ENCODE peak calls at places on chromosomes 1 and 21, in five cellular contexts. G, A, C, F and Y are unnamed samples.

GRCh38 chr1:191993549-191993948 is 164.7 kb upstream of the RGS18 start:
- DNase-seq in A (no peak), F (no peak), C (no peak), G (no peak), Y (peak)

GRCh38 chr21:42973991-42974831 is at the start of gene PKNOX1:
- DNase-seq in F (peak), C (peak), A (peak), G (peak), Y (peak)

GRCh38 chr1:75233302-75233929 is 99.2 kb downstream of the LHX8 start:
- DNase-seq in C (peak), F (no peak), A (no peak), G (no peak), Y (peak)

GRCh38 chr1:176136891-176137290 is 70.2 kb downstream of the COP1 start:
- DNase-seq in C (no peak), G (no peak), A (no peak), F (no peak), Y (peak)

GRCh38 chr1:112383759-112384370 is 12.1 kb upstream of the CTTNBP2NL start:
- DNase-seq in G (no peak), C (no peak), F (no peak), A (no peak), Y (peak)

GRCh38 chr1:9373614-9374013 is 80.9 kb downstream of the SPSB1 start:
- DNase-seq in A (no peak), C (no peak), G (peak), F (no peak), Y (peak)

GRCh38 chr1:24383381-24383940 is 30.1 kb downstream of the STPG1 start:
- DNase-seq in C (no peak), A (no peak), F (no peak), G (no peak), Y (no peak)

GRCh38 chr1:198678901-198679329 is 40.1 kb downstream of the PTPRC start:
- DNase-seq in F (no peak), A (no peak), C (no peak), G (no peak), Y (no peak)

GRCh38 chr1:200437088-200437487 is 27.3 kb upstream of the ZNF281 start:
- DNase-seq in A (no peak), C (no peak), G (no peak), F (no peak), Y (no peak)

GRCh38 chr1:198676253-198676652 is 37.4 kb downstream of the PTPRC start:
- DNase-seq in C (no peak), G (no peak), F (no peak), A (no peak), Y (peak)

GRCh38 chr1:25106352-25106751 is 126.0 kb downstream of the SYF2 start:
- DNase-seq in A (no peak), C (no peak), G (no peak), F (no peak), Y (no peak)

GRCh38 chr1:47992720-47993119 is 4.5 kb downstream of the TRABD2B start:
- DNase-seq in C (no peak), A (peak), G (peak), F (no peak), Y (peak)

GRCh38 chr1:23809751-23810171 is 9.2 kb upstream of the GALE start:
- DNase-seq in C (peak), A (peak), G (peak), F (peak), Y (peak)

GRCh38 chr1:234400773-234401172 is 27.5 kb downstream of the COA6 start:
- DNase-seq in G (no peak), F (no peak), A (no peak), C (no peak), Y (no peak)

GRCh38 chr1:226438007-226438406 is 30.1 kb upstream of the PARP1 start:
- DNase-seq in A (no peak), C (no peak), F (no peak), G (no peak), Y (no peak)

GRCh38 chr1:101043776-101044175 is 18.2 kb upstream of the DPH5 start:
- DNase-seq in C (peak), F (no peak), G (no peak), A (no peak), Y (peak)

GRCh38 chr1:91803847-91804545 is 82.0 kb downstream of the TGFBR3 start:
- DNase-seq in F (no peak), C (no peak), A (no peak), G (no peak), Y (no peak)

GRCh38 chr1:162328507-162328906 is 48.1 kb downstream of the SPATA46 start:
- DNase-seq in G (no peak), A (no peak), F (no peak), C (no peak), Y (no peak)

GRCh38 chr1:167650266-167651160 is 20.5 kb downstream of the RCSD1 start:
- DNase-seq in A (no peak), G (no peak), F (no peak), C (no peak), Y (no peak)

GRCh38 chr1:38327559-38327973 is 281.0 kb upstream of the POU3F1 start:
- DNase-seq in G (no peak), C (no peak), A (no peak), F (no peak), Y (no peak)

GRCh38 chr1:24622218-24622617 is 20.9 kb upstream of the SRRM1 start:
- DNase-seq in C (no peak), G (no peak), F (peak), A (no peak), Y (no peak)

GRCh38 chr1:246394121-246394520 is 113.0 kb downstream of the SMYD3 start:
- DNase-seq in G (no peak), C (no peak), A (no peak), F (no peak), Y (no peak)

GRCh38 chr1:162443906-162444305 is 32.0 kb upstream of the SH2D1B start:
- DNase-seq in A (no peak), G (no peak), F (no peak), C (no peak), Y (no peak)

GRCh38 chr21:41973861-41974751 is 20.3 kb upstream of the C2CD2 start:
- DNase-seq in C (no peak), F (peak), A (peak), G (peak), Y (peak)
- TF ChIP-seq CTCF in C (no peak), F (no peak), A (no peak), G (no peak), Y (peak)

GRCh38 chr1:2113620-2114135 is 63.5 kb downstream of the PRKCZ start:
- DNase-seq in C (no peak), G (no peak), F (no peak), A (no peak), Y (no peak)

GRCh38 chr1:2115008-2115921 is 65.1 kb downstream of the PRKCZ start:
- DNase-seq in A (no peak), F (no peak), C (no peak), G (no peak), Y (no peak)

GRCh38 chr1:2112280-2112701 is 62.1 kb downstream of the PRKCZ start:
- DNase-seq in C (no peak), F (no peak), G (no peak), A (no peak), Y (no peak)

GRCh38 chr1:2119886-2120285 is 69.7 kb downstream of the PRKCZ start:
- DNase-seq in G (no peak), F (no peak), C (no peak), A (no peak), Y (no peak)

GRCh38 chr1:2115922-2116341 is 65.7 kb downstream of the PRKCZ start:
- DNase-seq in G (no peak), F (no peak), C (peak), A (no peak), Y (no peak)
- H3K4me3 ChIP-seq in G (no peak), F (no peak), C (no peak), A (no peak), Y (no peak)

GRCh38 chr1:172255223-172255560 is 165.3 kb upstream of the C1orf105 start:
- DNase-seq in F (no peak), A (no peak), C (no peak), G (no peak), Y (no peak)
- H3K27ac ChIP-seq in F (no peak), A (no peak), C (no peak), G (no peak), Y (no peak)

GRCh38 chr1:150164224-150164623 is 14.5 kb downstream of the PLEKHO1 start:
- DNase-seq in C (no peak), A (peak), F (no peak), G (no peak), Y (no peak)
- TF ChIP-seq CTCF in C (no peak), A (no peak), F (no peak), G (no peak), Y (no peak)

DNA sequence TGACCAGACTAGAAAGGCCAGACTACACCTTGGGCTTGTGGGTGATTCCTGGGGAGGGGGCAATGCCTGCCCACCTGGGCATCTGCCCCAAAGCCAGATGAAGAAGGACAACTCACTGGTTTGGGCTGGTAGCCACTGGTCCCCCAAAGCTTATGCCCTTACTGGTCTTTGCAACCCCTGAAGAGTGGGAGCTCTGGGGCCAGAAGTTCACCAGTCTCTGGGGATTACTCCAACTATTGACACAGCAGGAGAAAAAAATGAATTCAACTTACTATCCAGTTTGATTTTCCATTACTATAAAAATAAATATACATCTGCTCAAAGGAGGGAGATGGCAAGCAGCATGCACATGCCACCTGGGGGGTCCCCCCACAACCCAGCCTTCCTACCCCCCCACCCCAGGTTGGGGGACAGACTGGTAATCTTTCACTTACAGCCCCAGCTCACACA is 2.6 kb downstream of the AHDC1 start:
- DNase-seq in A (no peak), F (no peak), G (no peak), C (no peak), Y (no peak)
- H3K4me3 ChIP-seq in A (peak), F (peak), G (no peak), C (peak), Y (peak)

GRCh38 chr1:65317866-65318653 is 8.7 kb downstream of the DNAJC6 start:
- DNase-seq in F (no peak), G (no peak), C (no peak), A (no peak), Y (no peak)

GRCh38 chr1:65323246-65323645 is 13.9 kb downstream of the DNAJC6 start:
- DNase-seq in C (no peak), F (no peak), G (no peak), A (no peak), Y (no peak)

GRCh38 chr1:65321879-65322278 is 12.5 kb downstream of the DNAJC6 start:
- DNase-seq in G (no peak), A (no peak), F (no peak), C (no peak), Y (no peak)

GRCh38 chr1:65319141-65319540 is 9.8 kb downstream of the DNAJC6 start:
- DNase-seq in G (peak), A (no peak), F (no peak), C (no peak), Y (no peak)

GRCh38 chr1:65319754-65320153 is 10.4 kb downstream of the DNAJC6 start:
- DNase-seq in C (no peak), G (no peak), F (no peak), A (no peak), Y (no peak)
- H3K27ac ChIP-seq in C (no peak), G (no peak), F (no peak), A (no peak), Y (no peak)

DNA sequence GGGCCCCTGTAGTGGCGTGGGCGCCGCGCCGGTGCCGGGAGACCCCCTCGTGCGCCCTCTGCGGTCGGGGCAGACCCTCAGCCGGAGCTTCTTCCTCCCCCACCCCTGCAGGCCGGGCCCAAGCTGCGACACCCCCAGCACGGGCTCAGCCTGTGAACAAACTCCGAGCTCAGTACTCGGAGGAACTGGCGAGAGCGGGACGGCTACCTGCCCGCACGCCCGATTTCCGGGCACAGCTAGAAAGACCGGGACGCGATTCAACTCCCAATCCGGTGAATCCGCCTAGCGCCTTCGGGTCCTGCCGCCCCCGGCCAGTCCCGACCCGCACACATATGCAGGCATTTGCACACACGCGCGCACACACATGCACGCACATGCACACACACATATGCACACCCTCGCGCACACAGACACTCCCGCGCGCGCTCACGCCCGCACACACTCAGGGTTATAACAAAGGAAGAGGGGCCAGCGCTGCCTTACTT is 580 bp upstream of the BLACAT1 start:
- DNase-seq in F (no peak), A (no peak), C (no peak), G (no peak), Y (no peak)
- TF ChIP-seq CTCF in F (no peak), A (no peak), C (no peak), G (no peak), Y (no peak)